ENCODE peak calls at places on chromosomes 2 and 18, in five cellular contexts. K, I, M, D and Y are unnamed samples.

GRCh38 chr2:60882971-60883753 is 1.8 kb downstream of the REL start:
- DNase-seq in M (peak; percentile 18), K (no peak), D (no peak), I (no peak), Y (no peak)

GRCh38 chr2:212136216-212136795 is 402.3 kb downstream of the ERBB4 start:
- DNase-seq in D (no peak), M (no peak), I (no peak), K (no peak), Y (no peak)

GRCh38 chr2:108534577-108535379 is 508 bp downstream of the LIMS1 start:
- DNase-seq in K (peak; percentile 40), I (no peak), D (peak; percentile 55), M (peak; percentile 61), Y (peak; percentile 9)

GRCh38 chr2:191679818-191680600 is 2.1 kb downstream of the NABP1 start:
- DNase-seq in I (no peak), D (no peak), K (no peak), M (no peak), Y (peak; percentile 60)

GRCh38 chr2:60560734-60561649 is 7.5 kb upstream of the BCL11A start:
- DNase-seq in D (no peak), I (no peak), M (peak; percentile 56), K (no peak), Y (no peak)

GRCh38 chr2:50674876-50675275 is 357.1 kb downstream of the NRXN1 start:
- DNase-seq in D (no peak), M (peak; percentile 4), I (no peak), K (no peak), Y (no peak)

GRCh38 chr2:177253704-177254103 is 10.8 kb downstream of the NFE2L2 start:
- DNase-seq in M (no peak), I (no peak), D (no peak), K (no peak), Y (no peak)

GRCh38 chr2:119435148-119435952 is 3.7 kb downstream of the TMEM37 start:
- DNase-seq in K (no peak), M (no peak), I (no peak), D (no peak), Y (no peak)

GRCh38 chr2:38619458-38620164 is 16.9 kb upstream of the HNRNPLL start:
- DNase-seq in M (no peak), K (no peak), D (no peak), I (no peak), Y (no peak)

GRCh38 chr2:111617299-111617803 is 266.6 kb downstream of the ANAPC1 start:
- DNase-seq in D (no peak), I (no peak), M (no peak), K (no peak), Y (no peak)

GRCh38 chr2:24830351-24830750 is 37.1 kb downstream of the CENPO start:
- DNase-seq in M (no peak), I (no peak), D (no peak), K (no peak), Y (no peak)

GRCh38 chr2:237254369-237254861 is 159.5 kb downstream of the COL6A3 start:
- DNase-seq in M (no peak), K (no peak), D (no peak), I (no peak), Y (no peak)

GRCh38 chr2:232363784-232364615 is 14.6 kb upstream of the ALPP start:
- DNase-seq in D (no peak), I (no peak), M (no peak), K (no peak), Y (peak; percentile 74)

GRCh38 chr18:23618862-23619387 is 32.6 kb upstream of the NPC1 start:
- DNase-seq in D (peak; percentile 38), M (peak; percentile 82), K (no peak), I (no peak), Y (no peak)

GRCh38 chr2:216163518-216163917 is 54.4 kb downstream of the XRCC5 start:
- DNase-seq in K (no peak), D (no peak), I (no peak), M (no peak), Y (no peak)

GRCh38 chr18:36737321-36737720 is 91.5 kb downstream of the TPGS2 start:
- DNase-seq in I (no peak), D (no peak), M (no peak), K (no peak), Y (no peak)

GRCh38 chr18:63975632-63976031 is 5.8 kb downstream of the SERPINB8 start:
- DNase-seq in I (no peak), M (no peak), D (no peak), K (no peak), Y (no peak)

DNA sequence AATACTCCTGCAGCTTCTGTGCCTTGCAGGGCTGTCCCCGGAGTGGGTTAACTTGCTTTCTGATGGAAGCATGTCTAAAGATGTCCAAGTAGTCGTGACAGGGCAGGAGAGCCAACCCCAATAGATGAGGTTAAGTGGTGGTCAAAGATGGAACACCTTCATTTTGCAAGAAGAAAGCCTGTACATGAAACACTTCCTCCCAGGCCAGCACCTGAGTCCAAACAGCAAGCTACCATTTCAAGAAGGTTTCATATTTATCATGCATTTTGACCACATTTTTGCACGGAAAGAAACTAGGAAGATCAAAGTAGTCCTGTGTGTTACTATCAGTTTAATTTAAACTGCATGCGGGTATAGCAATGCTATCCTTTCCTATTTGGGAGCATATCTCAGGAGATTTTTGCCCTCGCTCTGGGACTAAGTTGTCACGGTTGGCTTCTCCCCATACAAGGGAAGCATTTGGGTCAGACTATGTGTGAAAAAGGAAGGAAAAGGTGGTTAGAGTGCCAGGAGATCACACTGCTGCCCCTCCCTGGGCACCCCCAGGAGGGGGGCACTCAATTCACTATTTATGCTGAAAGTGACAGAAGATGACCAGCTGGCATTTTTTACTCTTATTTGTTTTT is 187.6 kb downstream of the ZNF521 start:
- DNase-seq in D (no peak), M (no peak), K (no peak), I (no peak), Y (no peak)
- H3K4me3 ChIP-seq in D (no peak overlapping the region), M (no peak overlapping the region), K (peak overlapping the region; percentile 41), I (peak overlapping the region; percentile 27), Y (no peak overlapping the region)

DNA sequence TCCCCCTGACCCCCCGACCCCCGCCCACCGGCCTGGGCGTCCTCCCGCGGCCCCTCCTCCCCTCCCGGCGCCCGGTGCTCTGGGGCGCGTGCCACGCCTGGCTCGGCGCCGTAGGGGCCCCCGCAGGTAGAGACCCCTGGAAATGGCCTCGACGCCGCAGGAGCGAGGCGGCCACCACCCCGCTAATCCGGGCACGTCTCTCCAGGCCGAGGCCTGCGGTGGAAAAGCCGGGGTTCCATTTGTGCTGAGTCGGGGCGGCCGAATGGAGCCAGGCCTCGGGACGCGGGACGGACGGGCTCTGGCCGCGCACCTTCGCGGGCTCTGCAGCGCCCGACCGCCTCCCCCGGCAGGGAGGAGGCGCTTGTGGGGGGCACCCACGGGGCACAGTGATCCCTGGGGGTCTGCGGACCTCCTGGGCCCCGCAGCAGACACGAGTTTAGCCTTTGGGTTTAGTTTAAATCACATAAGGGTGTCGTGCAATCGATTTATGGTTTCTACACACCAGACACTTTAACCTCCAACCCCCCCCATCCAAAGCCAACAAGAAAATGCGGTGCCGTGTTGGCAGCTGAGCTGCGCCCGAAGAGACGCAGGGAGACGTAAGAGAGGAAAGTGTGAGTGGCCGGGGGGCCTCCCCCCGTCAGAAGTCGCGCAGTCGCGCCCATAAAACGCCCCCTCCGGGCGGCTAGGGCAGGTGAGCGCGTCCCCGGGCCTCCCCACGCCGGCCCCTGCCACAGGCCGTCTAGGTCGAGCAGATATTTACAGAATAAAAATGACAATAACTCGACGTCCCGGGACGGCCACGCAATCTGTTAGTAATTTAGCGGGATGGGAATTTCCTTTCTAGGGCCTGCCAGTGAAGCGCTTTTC is 1.1 kb upstream of the NFATC1 start:
- DNase-seq in D (no peak), I (peak; percentile 74), K (no peak), M (peak; percentile 68), Y (peak; percentile 45)
- H3K4me3 ChIP-seq in D (peak overlapping the region; percentile 39), I (peak overlapping the region; percentile 48), K (peak overlapping the region; percentile 69), M (peak overlapping the region; percentile 46), Y (peak overlapping the region; percentile 23)

GRCh38 chr18:58866261-58867232 is 1.9 kb downstream of the ZNF532 start:
- DNase-seq in I (no peak), M (no peak), K (no peak), D (no peak), Y (no peak)
- H3K4me3 ChIP-seq in I (peak overlapping the region; percentile 3), M (peak overlapping the region; percentile 54), K (peak overlapping the region; percentile 20), D (no peak overlapping the region), Y (no peak overlapping the region)

DNA sequence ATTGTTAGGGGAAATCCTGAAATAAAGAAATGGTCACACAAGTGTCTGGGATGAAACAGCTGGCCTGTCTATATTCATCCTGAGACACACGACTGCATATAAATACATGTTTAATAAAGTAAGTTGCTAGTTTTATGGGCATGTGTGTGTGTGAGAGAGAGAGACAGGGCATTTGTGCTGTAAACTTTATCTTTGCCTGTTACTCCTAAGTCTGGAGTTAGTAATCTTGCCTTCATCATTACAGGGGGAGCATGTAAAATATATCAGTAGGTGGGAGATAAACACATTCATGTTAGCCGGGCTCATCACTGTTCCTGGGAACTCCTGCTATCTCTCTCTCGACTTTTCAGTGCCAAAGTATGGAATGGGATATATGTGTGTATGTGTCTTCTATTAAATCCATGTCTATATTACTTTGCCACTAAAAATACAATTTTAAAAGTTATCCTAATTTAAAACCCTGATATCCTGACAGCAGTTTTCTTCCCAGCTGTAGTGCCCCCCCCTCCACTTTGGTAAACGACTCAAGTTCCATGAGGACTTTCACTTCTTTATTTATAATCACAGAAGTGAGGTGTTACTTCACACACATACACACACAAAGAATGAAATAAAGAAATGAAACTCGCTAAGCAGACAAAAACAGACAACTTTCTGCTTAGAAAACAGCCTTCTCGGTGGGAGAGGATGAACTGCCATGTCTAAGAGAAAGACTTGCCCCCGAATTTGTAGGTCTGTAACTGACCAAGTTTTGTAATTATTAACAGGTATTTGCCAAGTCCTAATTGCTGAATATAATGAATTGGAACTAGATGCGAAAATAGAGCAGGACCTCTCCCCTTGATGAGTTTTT is 949 bp downstream of the ZEB2 start:
- DNase-seq in I (no peak), M (no peak), K (no peak), D (no peak), Y (no peak)
- H3K4me3 ChIP-seq in I (peak overlapping the region; percentile 74), M (peak overlapping the region; percentile 75), K (peak overlapping the region; percentile 67), D (peak overlapping the region; percentile 51), Y (no peak overlapping the region)

DNA sequence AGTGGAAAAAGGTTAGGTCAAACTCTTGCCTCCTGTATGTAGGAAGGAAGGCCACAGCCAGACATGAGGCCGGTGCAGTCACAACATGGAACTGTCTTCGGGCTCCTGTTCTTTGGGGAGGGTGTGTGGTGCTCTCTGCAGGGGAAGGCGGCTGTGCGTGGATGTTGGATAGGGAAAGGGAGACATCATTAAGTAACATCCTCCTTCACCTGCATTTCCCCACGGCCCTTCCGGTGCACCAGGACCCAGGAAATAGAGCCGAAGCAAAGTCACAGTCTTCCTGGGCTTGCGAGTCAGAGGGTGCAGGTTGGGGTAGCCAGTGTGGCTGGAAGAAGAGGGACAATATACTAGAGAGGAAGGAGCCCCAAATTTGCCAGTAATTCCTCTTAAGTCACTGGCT is 78.9 kb upstream of the SMAD7 start:
- DNase-seq in D (no peak), I (no peak), K (no peak), M (no peak), Y (no peak)
- H3K4me3 ChIP-seq in D (no peak overlapping the region), I (no peak overlapping the region), K (no peak overlapping the region), M (no peak overlapping the region), Y (no peak overlapping the region)

GRCh38 chr2:26185304-26185928 is 12.5 kb downstream of the GAREM2 start:
- DNase-seq in M (no peak), I (no peak), D (no peak), K (no peak), Y (no peak)
- H3K4me3 ChIP-seq in M (peak overlapping the region; percentile 52), I (peak overlapping the region; percentile 56), D (peak overlapping the region; percentile 32), K (peak overlapping the region; percentile 62), Y (peak overlapping the region; percentile 15)

GRCh38 chr2:47006374-47007220 is 91.0 kb upstream of the MCFD2 start:
- DNase-seq in I (no peak), M (no peak), D (no peak), K (no peak), Y (no peak)
- H3K4me3 ChIP-seq in I (no peak overlapping the region), M (no peak overlapping the region), D (no peak overlapping the region), K (no peak overlapping the region), Y (no peak overlapping the region)

GRCh38 chr18:21243041-21243431 is 1.0 kb downstream of the GREB1L start:
- DNase-seq in K (no peak), I (no peak), M (peak; percentile 42), D (peak; percentile 29), Y (no peak)
- H3K4me3 ChIP-seq in K (peak overlapping the region; percentile 66), I (peak overlapping the region; percentile 74), M (peak overlapping the region; percentile 98), D (peak overlapping the region; percentile 63), Y (no peak overlapping the region)